ENCODE peak calls at places on chromosome 19, in five cellular contexts. J, O, E, B and D are unnamed samples.

GRCh38 chr19:2478756-2479555 is 3.0 kb downstream of the GADD45B start:
- DNase-seq in J (peak; percentile 84), O (no peak), E (no peak), B (no peak), D (no peak)

GRCh38 chr19:10508707-10509106 is 5.6 kb upstream of the KEAP1 start:
- DNase-seq in J (no peak), O (no peak), E (no peak), B (no peak), D (no peak)

GRCh38 chr19:3617463-3617862 is 9.1 kb downstream of the CACTIN start:
- DNase-seq in J (no peak), O (no peak), E (no peak), B (no peak), D (no peak)

GRCh38 chr19:1116726-1117581 is 13.2 kb downstream of the GPX4 start:
- DNase-seq in J (no peak), O (no peak), E (no peak), B (no peak), D (no peak)

GRCh38 chr19:3464797-3465235 is 15.5 kb downstream of the SMIM24 start:
- DNase-seq in J (no peak), O (no peak), E (no peak), B (no peak), D (no peak)

GRCh38 chr19:42254083-42254849 is 662 bp downstream of the ERF start:
- DNase-seq in J (peak; percentile 83), O (no peak), E (peak; percentile 76), B (peak; percentile 81), D (no peak)

GRCh38 chr19:10290439-10290875 is 705 bp downstream of the ICAM5 start:
- DNase-seq in J (peak; percentile 81), O (no peak), E (no peak), B (no peak), D (no peak)

GRCh38 chr19:8075158-8076086 is 22.9 kb downstream of the CCL25 start:
- DNase-seq in J (no peak), O (no peak), E (no peak), B (no peak), D (no peak)

GRCh38 chr19:3184847-3185481 is 766 bp upstream of the NCLN start:
- DNase-seq in J (no peak), O (no peak), E (no peak), B (peak; percentile 66), D (no peak)

GRCh38 chr19:31354316-31354715 is 5.1 kb upstream of the TSHZ3 start:
- DNase-seq in J (peak; percentile 66), O (no peak), E (no peak), B (no peak), D (no peak)

GRCh38 chr19:47514869-47515588 is at the start of gene NAPA:
- DNase-seq in J (peak; percentile 100), O (peak; percentile 99), E (peak; percentile 99), B (peak; percentile 99), D (peak; percentile 99)

GRCh38 chr19:15323496-15324235 is 8.7 kb downstream of the BRD4 start:
- DNase-seq in J (no peak), O (no peak), E (peak; percentile 59), B (no peak), D (no peak)

GRCh38 chr19:17557461-17557860 is 2.0 kb downstream of the COLGALT1 start:
- DNase-seq in J (no peak), O (no peak), E (no peak), B (no peak), D (no peak)

GRCh38 chr19:16739546-16739945 is 19.9 kb downstream of the NWD1 start:
- DNase-seq in J (no peak), O (no peak), E (no peak), B (no peak), D (no peak)

GRCh38 chr19:48379058-48379457 is 12.3 kb downstream of the KDELR1 start:
- DNase-seq in J (no peak), O (no peak), E (no peak), B (no peak), D (no peak)

GRCh38 chr19:952680-953500 is 27.1 kb downstream of the ARID3A start:
- DNase-seq in J (no peak), O (no peak), E (peak; percentile 95), B (peak; percentile 80), D (no peak)

GRCh38 chr19:3479819-3480215 is 508 bp downstream of the SMIM24 start:
- DNase-seq in J (peak; percentile 64), O (no peak), E (no peak), B (peak; percentile 91), D (no peak)

GRCh38 chr19:51480590-51480989 is 2.3 kb downstream of the CEACAM18 start:
- DNase-seq in J (no peak), O (no peak), E (peak; percentile 20), B (peak; percentile 67), D (no peak)

GRCh38 chr19:48784527-48784926 is 26.3 kb downstream of the BCAT2 start:
- DNase-seq in J (no peak), O (no peak), E (no peak), B (peak; percentile 58), D (no peak)

GRCh38 chr19:42443944-42444398 is 1.2 kb upstream of the CXCL17 start:
- DNase-seq in J (no peak), O (no peak), E (peak; percentile 95), B (no peak), D (no peak)

GRCh38 chr19:20558571-20558970 is 7.0 kb downstream of the ZNF737 start:
- DNase-seq in J (no peak), O (no peak), E (no peak), B (no peak), D (no peak)

GRCh38 chr19:46376241-46377153 is 29.6 kb downstream of the PPP5C start:
- DNase-seq in J (no peak), O (no peak), E (no peak), B (no peak), D (no peak)

GRCh38 chr19:3098141-3098514 is 4.0 kb downstream of the GNA11 start:
- DNase-seq in J (no peak), O (no peak), E (no peak), B (no peak), D (no peak)

GRCh38 chr19:46271488-46272197 is 25.2 kb upstream of the HIF3A start:
- DNase-seq in J (no peak), O (no peak), E (no peak), B (no peak), D (no peak)

GRCh38 chr19:39481676-39482075 is 1.0 kb downstream of the TIMM50 start:
- DNase-seq in J (no peak), O (no peak), E (no peak), B (no peak), D (no peak)

GRCh38 chr19:29687897-29688728 is 22.9 kb downstream of the PLEKHF1 start:
- DNase-seq in J (no peak), O (no peak), E (no peak), B (peak; percentile 40), D (no peak)

GRCh38 chr19:32817913-32818476 is 51.6 kb downstream of the SLC7A9 start:
- DNase-seq in J (no peak), O (no peak), E (no peak), B (no peak), D (no peak)

GRCh38 chr19:36183455-36183741 is 31.1 kb downstream of the ZNF565 start:
- DNase-seq in J (no peak), O (no peak), E (no peak), B (no peak), D (no peak)

GRCh38 chr19:28887920-28888618 is 324.9 kb downstream of the UQCRFS1 start:
- DNase-seq in J (no peak), O (no peak), E (no peak), B (no peak), D (no peak)

GRCh38 chr19:15331419-15332310 is 674 bp downstream of the BRD4 start:
- DNase-seq in J (peak; percentile 60), O (no peak), E (no peak), B (peak; percentile 79), D (no peak)

GRCh38 chr19:40663712-40664692 is 26.4 kb downstream of the NUMBL start:
- DNase-seq in J (no peak), O (no peak), E (no peak), B (peak; percentile 88), D (no peak)

GRCh38 chr19:41371541-41371940 is 4.8 kb upstream of the TMEM91 start:
- DNase-seq in J (no peak), O (no peak), E (no peak), B (no peak), D (no peak)

GRCh38 chr19:611506-611869 is 21.8 kb downstream of the HCN2 start:
- DNase-seq in J (no peak), O (no peak), E (no peak), B (no peak), D (no peak)

GRCh38 chr19:2208975-2209374 is 27.2 kb downstream of the PLEKHJ1 start:
- DNase-seq in J (no peak), O (no peak), E (no peak), B (no peak), D (no peak)

GRCh38 chr19:30222428-30222873 is 149.7 kb upstream of the ZNF536 start:
- DNase-seq in J (peak; percentile 90), O (no peak), E (no peak), B (peak; percentile 68), D (no peak)

GRCh38 chr19:8498295-8498694 is 4.1 kb downstream of the PRAM1 start:
- DNase-seq in J (no peak), O (no peak), E (no peak), B (no peak), D (no peak)

GRCh38 chr19:10896851-10897526 is 25.6 kb downstream of the CARM1 start:
- DNase-seq in J (no peak), O (no peak), E (peak; percentile 31), B (no peak), D (no peak)

GRCh38 chr19:18733196-18733647 is 49.7 kb downstream of the CRTC1 start:
- DNase-seq in J (no peak), O (no peak), E (peak; percentile 18), B (no peak), D (no peak)

GRCh38 chr19:35135389-35135909 is 590 bp upstream of the LGI4 start:
- DNase-seq in J (peak; percentile 96), O (peak; percentile 51), E (peak; percentile 65), B (peak; percentile 92), D (no peak)
- TF ChIP-seq ATF3 in J (no peak), O (no peak), E (no peak), B (no peak), D (no peak)

GRCh38 chr19:50417850-50418185 is 920 bp upstream of the SPIB start:
- DNase-seq in J (no peak), O (no peak), E (no peak), B (no peak), D (no peak)
- H3K4me1 ChIP-seq in J (peaks cover 19% of the 10 kb centered on the region), O (no peaks in the 10 kb centered on the region), E (peaks cover 8% of the 10 kb centered on the region), B (peaks cover 69% of the 10 kb centered on the region), D (peaks cover 44% of the 10 kb centered on the region)

GRCh38 chr19:55165952-55166529 is 372 bp downstream of the DNAAF3 start:
- DNase-seq in J (peak; percentile 91), O (peak; percentile 86), E (peak; percentile 85), B (peak; percentile 75), D (no peak)
- TF ChIP-seq ATF3 in J (peak; percentile 74), O (no peak), E (no peak), B (no peak), D (no peak)

DNA sequence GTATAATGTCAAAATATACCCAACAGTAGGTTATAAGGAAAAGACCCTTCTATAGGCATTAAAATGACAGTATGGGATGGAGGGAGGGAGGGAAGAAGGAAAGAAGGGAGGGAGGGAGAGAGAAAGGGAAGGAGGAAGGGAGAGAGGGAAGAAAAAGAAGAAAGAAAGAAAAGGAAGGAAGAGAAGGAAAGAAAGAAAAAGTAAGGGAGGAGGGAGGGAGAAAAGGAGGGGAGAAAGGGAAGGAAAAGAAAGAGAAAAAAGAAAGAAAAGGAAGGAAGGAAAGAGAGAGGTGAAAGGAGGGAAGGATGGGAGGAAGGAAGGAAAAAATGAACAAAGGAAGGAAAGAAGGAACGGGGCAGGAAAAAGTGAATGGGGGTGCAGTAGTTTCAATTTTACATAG is 35.3 kb upstream of the CACNA1A start:
- DNase-seq in J (no peak), O (no peak), E (no peak), B (no peak), D (no peak)
- H3K4me1 ChIP-seq in J (no peaks in the 10 kb centered on the region), O (no peaks in the 10 kb centered on the region), E (no peaks in the 10 kb centered on the region), B (peaks cover 5% of the 10 kb centered on the region), D (no peaks in the 10 kb centered on the region)